ENCODE peak calls at places on chromosomes 6 and 20, in six cellular contexts. K, C, D, Y, W and B are unnamed samples.

GRCh38 chr20:58670659-58671058 is 19.6 kb downstream of the STX16 start:
- DNase-seq in K (no peak), C (no peak), D (no peak), Y (no peak), W (no peak), B (peak; percentile 64)

GRCh38 chr6:37741757-37742400 is 44.2 kb upstream of the MDGA1 start:
- DNase-seq in K (peak; percentile 89), C (no peak), D (no peak), Y (peak; percentile 65), W (peak; percentile 31), B (no peak)

GRCh38 chr6:44674226-44675155 is 287.0 kb downstream of the CDC5L start:
- DNase-seq in K (no peak), C (no peak), D (no peak), Y (no peak), W (no peak), B (no peak)

GRCh38 chr20:51639206-51639832 is 96.8 kb upstream of the NFATC2 start:
- DNase-seq in K (peak; percentile 70), C (peak; percentile 79), D (no peak), Y (peak; percentile 77), W (peak; percentile 66), B (no peak)

GRCh38 chr20:57526067-57526884 is 1.3 kb upstream of the CTCFL start:
- DNase-seq in K (no peak), C (no peak), D (no peak), Y (peak; percentile 75), W (peak; percentile 39), B (no peak)

GRCh38 chr20:13469262-13469661 is 169.5 kb downstream of the TASP1 start:
- DNase-seq in K (no peak), C (no peak), D (no peak), Y (no peak), W (no peak), B (no peak)

GRCh38 chr6:161091972-161092701 is 100.6 kb downstream of the MAP3K4 start:
- DNase-seq in K (no peak), C (no peak), D (no peak), Y (no peak), W (no peak), B (no peak)

GRCh38 chr20:35055445-35056276 is 36.9 kb downstream of the TRPC4AP start:
- DNase-seq in K (no peak), C (no peak), D (no peak), Y (no peak), W (no peak), B (no peak)

GRCh38 chr6:141326426-141326825 is 806.3 kb upstream of the GJE1 start:
- DNase-seq in K (no peak), C (no peak), D (no peak), Y (no peak), W (no peak), B (no peak)

GRCh38 chr6:156977527-156978291 is 200.5 kb downstream of the ARID1B start:
- DNase-seq in K (peak; percentile 46), C (peak; percentile 86), D (no peak), Y (no peak), W (no peak), B (no peak)

GRCh38 chr20:46439837-46440236 is 33.4 kb upstream of the ELMO2 start:
- DNase-seq in K (no peak), C (no peak), D (no peak), Y (no peak), W (no peak), B (no peak)

GRCh38 chr6:160190974-160191373 is 67.6 kb downstream of the SLC22A2 start:
- DNase-seq in K (peak; percentile 41), C (no peak), D (no peak), Y (no peak), W (no peak), B (no peak)

GRCh38 chr20:36150847-36151539 is 3.5 kb upstream of the EPB41L1 start:
- DNase-seq in K (no peak), C (no peak), D (no peak), Y (no peak), W (no peak), B (no peak)

GRCh38 chr6:43405354-43405753 is 22.0 kb upstream of the ABCC10 start:
- DNase-seq in K (no peak), C (no peak), D (no peak), Y (no peak), W (no peak), B (no peak)

GRCh38 chr20:62557425-62557824 is 81.6 kb upstream of the GATA5 start:
- DNase-seq in K (no peak), C (no peak), D (no peak), Y (no peak), W (no peak), B (no peak)

GRCh38 chr20:13401596-13401995 is 180.5 kb downstream of the ISM1 start:
- DNase-seq in K (no peak), C (no peak), D (no peak), Y (no peak), W (no peak), B (no peak)

GRCh38 chr20:24910461-24910860 is 38.6 kb upstream of the CST7 start:
- DNase-seq in K (no peak), C (no peak), D (no peak), Y (no peak), W (no peak), B (peak; percentile 90)

GRCh38 chr6:56278186-56278585 is 30.8 kb upstream of the COL21A1 start:
- DNase-seq in K (no peak), C (no peak), D (no peak), Y (no peak), W (no peak), B (no peak)

GRCh38 chr20:60037120-60037499 is 78.9 kb downstream of the CDH26 start:
- DNase-seq in K (no peak), C (no peak), D (no peak), Y (no peak), W (no peak), B (peak; percentile 47)

GRCh38 chr6:35601331-35602132 is 87.2 kb downstream of the FKBP5 start:
- DNase-seq in K (peak; percentile 55), C (peak; percentile 92), D (no peak), Y (no peak), W (peak; percentile 69), B (peak; percentile 94)

GRCh38 chr6:31010393-31011060 is at the start of gene MUC22:
- DNase-seq in K (no peak), C (no peak), D (no peak), Y (no peak), W (no peak), B (no peak)

GRCh38 chr6:56552212-56553130 is 90.2 kb downstream of the DST start:
- DNase-seq in K (no peak), C (no peak), D (no peak), Y (no peak), W (no peak), B (no peak)

GRCh38 chr20:45051497-45052060 is 49.3 kb downstream of the KCNS1 start:
- DNase-seq in K (no peak), C (no peak), D (peak; percentile 56), Y (no peak), W (no peak), B (no peak)

GRCh38 chr20:1941226-1941625 is 46.0 kb downstream of the SIRPA start:
- DNase-seq in K (no peak), C (peak; percentile 67), D (no peak), Y (no peak), W (no peak), B (no peak)

GRCh38 chr6:45432944-45433343 is 55.2 kb upstream of the SUPT3H start:
- DNase-seq in K (no peak), C (no peak), D (no peak), Y (no peak), W (no peak), B (no peak)

GRCh38 chr6:135519343-135519742 is 21.8 kb upstream of the AHI1 start:
- DNase-seq in K (no peak), C (no peak), D (no peak), Y (no peak), W (no peak), B (no peak)

GRCh38 chr6:16238057-16238657 is at the start of gene GMPR:
- DNase-seq in K (peak; percentile 88), C (peak; percentile 90), D (no peak), Y (peak; percentile 96), W (peak; percentile 82), B (no peak)

GRCh38 chr6:17393335-17394191 is at the start of gene CAP2:
- DNase-seq in K (peak; percentile 28), C (peak; percentile 93), D (no peak), Y (no peak), W (peak; percentile 62), B (no peak)

GRCh38 chr20:48398506-48399449 is 429.0 kb downstream of the PREX1 start:
- DNase-seq in K (no peak), C (no peak), D (no peak), Y (no peak), W (no peak), B (no peak)

GRCh38 chr6:106670236-106670635 is 40.9 kb downstream of the QRSL1 start:
- DNase-seq in K (no peak), C (no peak), D (no peak), Y (no peak), W (no peak), B (no peak)
- TF ChIP-seq EP300 in K (no peak), C (no peak), D (no peak), Y (no peak), W (no peak), B (no peak)

DNA sequence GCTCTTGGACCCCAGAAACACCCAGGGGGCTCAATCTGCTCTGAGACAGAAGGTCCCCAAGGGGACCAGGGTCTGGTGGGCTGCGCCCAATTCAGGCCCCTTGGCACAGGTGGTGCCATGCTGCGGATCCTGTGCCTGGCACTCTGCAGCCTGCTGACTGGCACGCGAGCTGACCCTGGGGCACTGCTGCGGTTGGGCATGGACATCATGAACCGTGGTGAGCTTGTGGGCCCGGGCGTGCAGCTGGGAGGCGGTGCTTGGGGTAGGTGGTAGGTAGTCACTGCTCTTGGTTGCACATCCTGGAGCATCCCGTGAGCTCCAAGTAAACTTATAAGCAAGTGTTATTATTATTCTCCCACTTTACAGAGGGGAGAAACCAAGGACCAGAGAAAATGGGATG is at the start of gene BPIFB6:
- DNase-seq in K (no peak), C (no peak), D (no peak), Y (no peak), W (no peak), B (no peak)
- TF ChIP-seq POLR2AphosphoS5 in K (no peak), C (no peak), D (no peak), Y (no peak), W (no peak), B (no peak)

GRCh38 chr20:52676282-52676995 is 295.7 kb upstream of the TSHZ2 start:
- DNase-seq in K (no peak), C (no peak), D (no peak), Y (no peak), W (no peak), B (peak; percentile 26)
- TF ChIP-seq EP300 in K (no peak), C (no peak), D (no peak), Y (no peak), W (no peak), B (no peak)

GRCh38 chr6:69610073-69610472 is 186.7 kb downstream of the LMBRD1 start:
- DNase-seq in K (no peak), C (no peak), D (no peak), Y (no peak), W (no peak), B (no peak)
- TF ChIP-seq POLR2AphosphoS5 in K (no peak), C (no peak), D (no peak), Y (peak; percentile 65), W (no peak), B (no peak)